ENCODE peak calls at places on chromosome X, in nine cellular contexts. W is non-pigmented ciliary epithelial cell; V is stimulated activated CD4-positive, alpha-beta T cell treated with anti-CD3 and anti-CD28 coated beads, Interleukin-15, amount 100 ng/mL, for 1 hour; K is GM13977; F is COLO829; O is H4; Y is Right ventricle myocardium inferior; T is EL; X is HEK293T. A is an unnamed sample.

GRCh38 chrX:123731258-123731986 is 1.4 kb downstream of the THOC2 start:
- DNase-seq in W (no peak), V (no peak), K (peak), F (no peak), O (no peak), Y (peak), T (peak), X (peak), A (no peak)

GRCh38 chrX:134821370-134821769 is 163.1 kb upstream of the PLAC1 start:
- DNase-seq in W (no peak), V (no peak), K (no peak), F (no peak), O (no peak), Y (no peak), T (peak), X (no peak), A (no peak)

GRCh38 chrX:70016513-70016912 is 33.2 kb downstream of the AWAT2 start:
- DNase-seq in W (no peak), V (no peak), K (no peak), F (no peak), O (no peak), Y (no peak), T (no peak), X (no peak), A (no peak)

GRCh38 chrX:10484683-10485247 is 135.6 kb downstream of the MID1 start:
- DNase-seq in W (no peak), V (no peak), K (no peak), F (no peak), O (no peak), Y (no peak), T (peak), X (no peak), A (no peak)

GRCh38 chrX:13764765-13765164 is 30.2 kb downstream of the OFD1 start:
- DNase-seq in W (no peak), V (no peak), K (no peak), F (peak), O (no peak), Y (no peak), T (no peak), X (peak), A (no peak)

GRCh38 chrX:84187501-84188319 is at the start of gene RPS6KA6:
- DNase-seq in W (no peak), V (no peak), K (peak), F (no peak), O (peak), Y (peak), T (peak), X (peak), A (no peak)

GRCh38 chrX:65406532-65406931 is 128.1 kb downstream of the LAS1L start:
- DNase-seq in W (no peak), V (no peak), K (peak), F (peak), O (no peak), Y (no peak), T (peak), X (no peak), A (no peak)

GRCh38 chrX:44876076-44876475 is 3.1 kb downstream of the KDM6A start:
- DNase-seq in W (no peak), V (no peak), K (no peak), F (no peak), O (no peak), Y (no peak), T (peak), X (no peak), A (no peak)

GRCh38 chrX:38919202-38919601 is 117.9 kb downstream of the MID1IP1 start:
- DNase-seq in W (no peak), V (no peak), K (no peak), F (no peak), O (no peak), Y (no peak), T (no peak), X (no peak), A (no peak)

GRCh38 chrX:15128838-15129237 is 141.0 kb downstream of the ASB9 start:
- DNase-seq in W (no peak), V (no peak), K (no peak), F (no peak), O (no peak), Y (no peak), T (no peak), X (no peak), A (no peak)

GRCh38 chrX:3939967-3940610 is 226.6 kb upstream of the PRKX start:
- DNase-seq in W (no peak), V (no peak), K (peak), F (peak), O (no peak), Y (no peak), T (peak), X (peak), A (peak)

GRCh38 chrX:143854006-143854405 is 29.9 kb upstream of the UBE2NL start:
- DNase-seq in W (peak), V (no peak), K (no peak), F (peak), O (peak), Y (no peak), T (peak), X (no peak), A (no peak)